ENCODE peak calls at places on chromosome 13, in five cellular contexts. D is C1 segment of cervical spinal cord, N is HS-5, R is pulmonary artery endothelial cell, O is RPMI7951. L is an unnamed sample.
A peak's percentile ranks its signal among the peaks of the same experiment; 100 is the strongest.

GRCh38 chr13:73404581-73404980 is 345.8 kb downstream of the KLF5 start:
- DNase-seq in R (no peak), O (no peak), N (no peak), D (no peak), L (no peak)

GRCh38 chr13:32318072-32318471 is 2.8 kb downstream of the BRCA2 start:
- DNase-seq in O (no peak), N (no peak), R (no peak), D (no peak), L (no peak)

GRCh38 chr13:94335786-94336357 is 143.6 kb downstream of the DCT start:
- DNase-seq in O (no peak), R (no peak), N (no peak), D (no peak), L (no peak)

GRCh38 chr13:52411629-52412028 is 5.7 kb upstream of the THSD1 start:
- DNase-seq in O (no peak), N (no peak), R (no peak), D (no peak), L (no peak)

GRCh38 chr13:81957121-81957520 is 1616.2 kb upstream of the SPRY2 start:
- DNase-seq in R (no peak), D (no peak), N (no peak), O (no peak), L (no peak)

GRCh38 chr13:93388701-93389100 is 162.1 kb downstream of the GPC6 start:
- DNase-seq in D (no peak), O (no peak), R (no peak), N (no peak), L (no peak)

GRCh38 chr13:96238861-96239260 is 149.0 kb downstream of the HS6ST3 start:
- DNase-seq in D (no peak), N (no peak), R (no peak), O (no peak), L (no peak)

GRCh38 chr13:95176611-95177259 is 124.5 kb downstream of the ABCC4 start:
- DNase-seq in R (peak; percentile 33), D (no peak), O (no peak), N (no peak), L (no peak)

GRCh38 chr13:45333973-45334922 is 6.7 kb downstream of the TPT1 start:
- DNase-seq in O (peak; percentile 67), N (no peak), R (no peak), D (no peak), L (no peak)

GRCh38 chr13:23928985-23929384 is 31.7 kb upstream of the C1QTNF9B start:
- DNase-seq in R (peak; percentile 8), D (no peak), O (peak; percentile 64), N (peak; percentile 50), L (no peak)

GRCh38 chr13:98507060-98507797 is 69.7 kb downstream of the STK24 start:
- DNase-seq in R (peak; percentile 74), N (no peak), D (no peak), O (peak; percentile 82), L (no peak)